ENCODE peak calls at places on chromosomes 16 and 17, in five cellular contexts. T is endodermal cell; E is sigmoid colon; C is CD8-positive, alpha-beta T cell; G is AG04450. L is an unnamed sample. For H3K9me3, the result is how much of the 10 kb centered on the place peaks cover.

GRCh38 chr17:57370051-57370581 is 113.8 kb downstream of the MSI2 start:
- DNase-seq in C (no peak), G (peak), E (no peak), T (no peak), L (no peak)

GRCh38 chr16:87129771-87130170 is 187.4 kb downstream of the C16orf95 start:
- DNase-seq in T (no peak), C (no peak), E (peak), G (no peak), L (no peak)

GRCh38 chr17:79951361-79952264 is 84.1 kb downstream of the TBC1D16 start:
- DNase-seq in E (peak), T (peak), G (peak), C (no peak), L (no peak)

GRCh38 chr17:63075969-63076368 is 109.9 kb downstream of the TANC2 start:
- DNase-seq in E (no peak), T (no peak), G (no peak), C (no peak), L (no peak)

GRCh38 chr16:28935924-28936783 is 4.4 kb downstream of the CD19 start:
- DNase-seq in C (peak), E (peak), T (peak), G (no peak), L (peak)

GRCh38 chr16:67847064-67847861 is at the start of gene CENPT:
- DNase-seq in T (peak), E (peak), C (no peak), G (no peak), L (no peak)

GRCh38 chr17:80968602-80969029 is 23.0 kb upstream of the CHMP6 start:
- DNase-seq in G (no peak), C (no peak), T (no peak), E (peak), L (no peak)

GRCh38 chr16:12426122-12426521 is 377.6 kb downstream of the CPPED1 start:
- DNase-seq in G (no peak), E (no peak), T (peak), C (no peak), L (no peak)

GRCh38 chr17:72151565-72152391 is 31.0 kb downstream of the SOX9 start:
- DNase-seq in E (no peak), T (peak), C (no peak), G (no peak), L (no peak)

GRCh38 chr16:3113765-3114479 is 1.5 kb downstream of the ZNF205 start:
- DNase-seq in C (no peak), T (no peak), G (no peak), E (no peak), L (no peak)

GRCh38 chr17:15250459-15250858 is 14.7 kb downstream of the PMP22 start:
- DNase-seq in E (no peak), T (no peak), C (no peak), G (no peak), L (no peak)

GRCh38 chr16:48903054-48903453 is 293.1 kb upstream of the N4BP1 start:
- DNase-seq in G (no peak), C (no peak), E (no peak), T (peak), L (no peak)

GRCh38 chr16:65875362-65876199 is 490.9 kb upstream of the CDH5 start:
- DNase-seq in E (no peak), C (no peak), G (no peak), T (peak), L (no peak)

GRCh38 chr16:68229431-68230175 is 6.3 kb downstream of the ESRP2 start:
- DNase-seq in T (peak), C (no peak), E (peak), G (peak), L (no peak)

GRCh38 chr16:72637306-72637705 is 410.6 kb downstream of the ZFHX3 start:
- DNase-seq in T (no peak), C (no peak), E (no peak), G (peak), L (no peak)

GRCh38 chr16:84033251-84034195 is 9.1 kb downstream of the SLC38A8 start:
- DNase-seq in C (no peak), G (no peak), T (no peak), E (no peak), L (no peak)
- H3K9me3 ChIP-seq in C (under half), G (under half), T (under half), E (under half), L (under half)

GRCh38 chr17:27070836-27071235 is 223.1 kb upstream of the WSB1 start:
- DNase-seq in E (no peak), G (no peak), T (no peak), C (no peak), L (no peak)
- H3K9me3 ChIP-seq in E (under half), G (under half), T (half or more), C (under half), L (under half)

GRCh38 chr16:88289001-88289400 is 93.8 kb upstream of the ZNF469 start:
- DNase-seq in E (no peak), T (no peak), C (no peak), G (no peak), L (no peak)
- H3K9me3 ChIP-seq in E (under half), T (under half), C (under half), G (under half), L (under half)

DNA sequence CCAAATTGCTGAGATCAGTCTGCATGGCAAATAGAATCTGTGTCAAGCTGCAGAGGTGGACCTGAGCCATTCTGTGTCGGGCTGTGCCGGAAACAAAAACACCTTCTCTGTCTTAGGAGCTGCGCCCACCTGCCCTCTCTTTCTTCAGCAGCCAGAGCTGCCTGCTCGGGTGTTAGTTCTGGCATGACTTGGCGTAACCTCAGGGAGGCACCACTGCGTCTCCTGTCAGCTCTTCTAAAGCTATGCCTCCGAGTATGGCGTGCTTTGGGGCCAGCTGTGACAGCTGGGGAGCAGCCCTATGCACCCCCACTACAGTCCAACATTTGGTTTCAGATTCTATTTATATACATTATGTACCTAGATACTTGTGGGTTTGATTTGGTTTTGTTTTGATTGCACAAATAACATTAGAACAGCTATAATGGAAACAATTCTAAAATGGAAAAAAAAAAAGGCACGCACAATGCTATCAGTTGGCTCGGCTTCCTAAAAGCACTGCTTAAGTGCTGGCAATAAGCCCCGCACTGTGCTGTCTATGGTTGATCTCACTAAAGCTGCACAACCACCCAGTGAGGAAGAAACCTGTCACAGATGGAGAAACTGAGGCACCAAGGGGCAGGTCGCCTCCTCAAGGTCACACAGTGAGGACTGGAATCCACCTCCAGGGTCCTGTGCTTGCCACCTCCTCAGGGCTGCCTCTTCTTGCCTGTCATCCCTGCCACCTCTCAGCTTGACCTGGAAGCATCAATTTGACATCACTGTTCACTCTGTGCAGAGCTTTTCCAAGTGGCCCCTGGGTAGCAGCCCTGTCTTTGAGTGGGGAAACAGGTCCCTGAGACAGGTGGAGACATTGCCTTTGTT is 18.7 kb upstream of the ADGRG1 start:
- DNase-seq in E (peak), T (peak), C (peak), G (no peak), L (no peak)
- H3K9me3 ChIP-seq in E (under half), T (under half), C (under half), G (under half), L (under half)

GRCh38 chr16:61195006-61195405 is 841.2 kb downstream of the CDH8 start:
- DNase-seq in T (no peak), G (no peak), E (no peak), C (no peak), L (no peak)
- H3K9me3 ChIP-seq in T (under half), G (under half), E (under half), C (under half), L (under half)